ENCODE peak calls at places on chromosome 16, in eight cellular contexts. V, Y, J, P, I, Q, Z and U are unnamed samples.

GRCh38 chr16:72291121-72291520 is 119.2 kb upstream of the PMFBP1 start:
- DNase-seq in J (peak), V (no peak), Z (no peak), Q (no peak), Y (no peak), P (no peak), I (no peak), U (no peak)

GRCh38 chr16:9570521-9570920 is 479.1 kb downstream of the HAPSTR1 start:
- DNase-seq in Y (no peak), V (no peak), J (no peak), Q (no peak), Z (no peak), I (no peak), P (no peak), U (no peak)

GRCh38 chr16:89722392-89723278 is 1.3 kb downstream of the ZNF276 start:
- DNase-seq in P (no peak), Q (peak), V (peak), Z (peak), I (peak), J (no peak), Y (no peak), U (peak)

GRCh38 chr16:10979717-10980601 is 35.6 kb downstream of the CLEC16A start:
- DNase-seq in Z (no peak), J (peak), V (peak), I (peak), Q (no peak), P (no peak), Y (no peak), U (peak)

GRCh38 chr16:53129281-53130192 is 74.7 kb downstream of the CHD9 start:
- DNase-seq in P (no peak), Y (no peak), Q (no peak), Z (no peak), J (peak), V (no peak), I (no peak), U (no peak)

GRCh38 chr16:81583893-81584705 is 139.5 kb downstream of the CMIP start:
- DNase-seq in Q (no peak), I (no peak), J (peak), V (peak), Y (no peak), P (no peak), Z (no peak), U (no peak)

GRCh38 chr16:627458-628239 is 3.1 kb upstream of the WFIKKN1 start:
- DNase-seq in Z (peak), I (no peak), Q (no peak), V (no peak), Y (peak), J (no peak), P (no peak), U (no peak)

GRCh38 chr16:75203667-75204409 is 3.1 kb downstream of the CTRB2 start:
- DNase-seq in Y (no peak), Q (no peak), P (no peak), V (no peak), J (no peak), I (no peak), Z (peak), U (no peak)

GRCh38 chr16:58842746-58843145 is 108.6 kb upstream of the GOT2 start:
- DNase-seq in Z (no peak), V (no peak), P (no peak), Q (no peak), I (no peak), J (no peak), Y (no peak), U (no peak)

GRCh38 chr16:56779956-56780355 is 50.0 kb downstream of the NUP93 start:
- DNase-seq in J (no peak), Q (no peak), Z (no peak), Y (no peak), I (no peak), P (no peak), V (no peak), U (no peak)

GRCh38 chr16:69469807-69470561 is 45.6 kb downstream of the CYB5B start:
- DNase-seq in Y (no peak), P (no peak), Z (no peak), V (no peak), J (peak), I (no peak), Q (no peak), U (no peak)

GRCh38 chr16:7689234-7689633 is 356.6 kb downstream of the RBFOX1 start:
- DNase-seq in I (no peak), Y (no peak), V (no peak), P (no peak), Q (no peak), J (no peak), Z (no peak), U (no peak)

GRCh38 chr16:346587-346986 is 5.9 kb downstream of the AXIN1 start:
- DNase-seq in Y (no peak), J (peak), V (no peak), Z (peak), Q (no peak), P (no peak), I (no peak), U (no peak)

GRCh38 chr16:89442990-89443726 is 47.2 kb downstream of the ANKRD11 start:
- DNase-seq in J (peak), Y (peak), I (no peak), P (no peak), Q (no peak), V (peak), Z (no peak), U (peak)

GRCh38 chr16:11583171-11583570 is 3.5 kb downstream of the LITAF start:
- DNase-seq in V (no peak), I (no peak), Z (no peak), J (peak), P (no peak), Q (no peak), Y (no peak), U (no peak)

GRCh38 chr16:67339453-67339852 is 12.8 kb downstream of the LRRC36 start:
- DNase-seq in Q (no peak), I (no peak), Z (no peak), P (no peak), Y (no peak), V (no peak), J (peak), U (no peak)

GRCh38 chr16:62752837-62753236 is 716.6 kb upstream of the CDH8 start:
- DNase-seq in I (no peak), V (no peak), J (no peak), Q (no peak), P (no peak), Z (no peak), Y (no peak), U (no peak)

GRCh38 chr16:54517181-54517580 is 230.6 kb upstream of the IRX3 start:
- DNase-seq in I (no peak), P (no peak), Y (no peak), J (no peak), Z (no peak), Q (no peak), V (no peak), U (no peak)

GRCh38 chr16:73062640-73063283 is 14.8 kb upstream of the ZFHX3 start:
- DNase-seq in P (no peak), J (no peak), Q (no peak), Z (no peak), V (no peak), Y (no peak), I (no peak), U (no peak)

GRCh38 chr16:2745961-2746360 is 6.5 kb upstream of the SRRM2 start:
- DNase-seq in Z (no peak), Q (no peak), V (no peak), J (no peak), P (no peak), Y (no peak), I (no peak), U (no peak)

GRCh38 chr16:66289051-66289680 is 77.3 kb upstream of the CDH5 start:
- DNase-seq in V (peak), Q (no peak), Y (no peak), J (no peak), Z (no peak), I (no peak), P (no peak), U (peak)